ENCODE peak calls at places on chromosome 10, in six cellular contexts. O is right lobe of liver, F is uterus, A is ovary, Q is heart left ventricle, Y is testis. P is an unnamed sample.

GRCh38 chr10:58414270-58415041 is 29.2 kb downstream of the TFAM start:
- DNase-seq in O (no peak), F (no peak), A (peak), Q (no peak), Y (no peak), P (no peak)

GRCh38 chr10:48366261-48366660 is 59.8 kb downstream of the MAPK8 start:
- DNase-seq in O (no peak), F (no peak), A (no peak), Q (no peak), Y (no peak), P (peak)

GRCh38 chr10:52779541-52780390 is 7.2 kb upstream of the MBL2 start:
- DNase-seq in O (peak), F (no peak), A (no peak), Q (peak), Y (peak), P (peak)

GRCh38 chr10:125344573-125345121 is 184.3 kb upstream of the CTBP2 start:
- DNase-seq in O (no peak), F (no peak), A (no peak), Q (no peak), Y (no peak), P (no peak)

GRCh38 chr10:124354411-124355382 is 64.0 kb downstream of the OAT start:
- DNase-seq in O (peak), F (peak), A (peak), Q (peak), Y (peak), P (peak)

GRCh38 chr10:5297996-5298395 is 66.8 kb upstream of the UCN3 start:
- DNase-seq in O (no peak), F (no peak), A (no peak), Q (no peak), Y (no peak), P (no peak)

GRCh38 chr10:89342219-89342966 is 14.6 kb downstream of the IFIT3 start:
- DNase-seq in O (no peak), F (peak), A (peak), Q (peak), Y (peak), P (no peak)

GRCh38 chr10:5599613-5600520 is 66.5 kb downstream of the ASB13 start:
- DNase-seq in O (no peak), F (no peak), A (no peak), Q (no peak), Y (no peak), P (no peak)

GRCh38 chr10:34139559-34139958 is 675.5 kb downstream of the PARD3 start:
- DNase-seq in O (no peak), F (no peak), A (no peak), Q (no peak), Y (no peak), P (no peak)

GRCh38 chr10:44925224-44925623 is 14.1 kb downstream of the TMEM72 start:
- DNase-seq in O (no peak), F (no peak), A (no peak), Q (no peak), Y (no peak), P (peak)

GRCh38 chr10:86959737-86960002 is 1.3 kb downstream of the SNCG start:
- DNase-seq in O (no peak), F (no peak), A (no peak), Q (no peak), Y (peak), P (no peak)

GRCh38 chr10:103781329-103782061 is 73.9 kb downstream of the SH3PXD2A start:
- DNase-seq in O (no peak), F (no peak), A (no peak), Q (no peak), Y (no peak), P (no peak)

GRCh38 chr10:61750943-61751471 is 88.3 kb downstream of the CABCOCO1 start:
- DNase-seq in O (peak), F (peak), A (peak), Q (peak), Y (peak), P (peak)

GRCh38 chr10:5481121-5481520 is 18.2 kb downstream of the CALML5 start:
- DNase-seq in O (no peak), F (no peak), A (no peak), Q (no peak), Y (no peak), P (no peak)

GRCh38 chr10:17256026-17256425 is 28.0 kb downstream of the VIM start:
- DNase-seq in O (no peak), F (no peak), A (no peak), Q (no peak), Y (no peak), P (no peak)

GRCh38 chr10:103525901-103526300 is 32.4 kb downstream of the NEURL1 start:
- DNase-seq in O (no peak), F (no peak), A (no peak), Q (no peak), Y (no peak), P (no peak)

GRCh38 chr10:84138478-84139125 is 707 bp upstream of the GHITM start:
- DNase-seq in O (peak), F (peak), A (peak), Q (no peak), Y (peak), P (peak)

GRCh38 chr10:122492955-122493597 is 31.7 kb downstream of the HTRA1 start:
- DNase-seq in O (no peak), F (peak), A (peak), Q (no peak), Y (peak), P (no peak)

GRCh38 chr10:71748671-71749191 is 24.6 kb downstream of the VSIR start:
- DNase-seq in O (peak), F (peak), A (peak), Q (peak), Y (peak), P (peak)
- TF ChIP-seq POLR2A in O (peak), F (no peak), A (no peak), Q (no peak), Y (no peak), P (peak)

DNA sequence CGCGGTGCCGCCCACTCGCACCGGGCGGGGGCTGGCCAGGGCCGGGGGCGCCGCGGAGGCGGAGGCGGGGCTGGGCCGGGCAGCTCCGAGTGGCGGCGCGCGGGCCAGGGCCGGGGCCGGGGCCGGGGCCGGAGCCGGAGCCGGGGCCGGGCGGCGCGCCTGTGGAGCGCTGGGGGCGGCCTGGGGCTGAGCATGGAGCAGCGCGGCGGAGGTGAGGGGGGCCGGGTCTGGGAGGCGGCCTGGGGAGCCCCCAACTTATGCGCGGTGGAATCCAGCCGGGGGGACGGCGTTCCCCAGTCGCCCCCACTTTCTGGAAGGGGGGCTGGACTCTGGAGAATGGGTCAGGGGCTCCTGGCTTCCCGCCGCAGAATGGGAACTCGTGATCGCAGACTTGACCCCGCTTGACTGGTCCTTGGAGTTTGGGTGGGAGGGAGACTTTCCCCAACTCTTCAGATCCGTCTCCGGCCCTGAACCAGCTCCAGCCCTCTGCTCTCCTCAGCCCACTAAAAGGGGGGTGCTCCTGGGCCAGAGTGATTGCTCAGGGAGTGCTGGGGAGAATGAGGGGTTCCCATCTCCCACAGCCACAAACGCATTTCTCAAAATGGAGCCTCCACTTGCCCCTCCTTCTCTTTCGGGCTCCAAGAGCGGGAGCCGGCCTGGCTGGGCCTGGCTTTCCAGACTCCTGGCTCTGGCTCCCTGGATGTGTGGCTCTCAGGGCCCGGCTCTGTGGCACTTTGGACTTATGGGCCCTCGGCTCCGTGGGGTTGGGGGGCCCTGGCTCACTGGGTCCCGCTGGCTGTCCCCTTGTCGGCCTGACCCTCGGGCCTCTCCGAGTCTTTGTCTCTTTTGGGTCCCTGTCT is at the start of gene LZTS2:
- DNase-seq in O (no peak), F (peak), A (peak), Q (no peak), Y (no peak), P (peak)
- TF ChIP-seq POLR2A in O (no peak), F (no peak), A (no peak), Q (no peak), Y (no peak), P (no peak)

DNA sequence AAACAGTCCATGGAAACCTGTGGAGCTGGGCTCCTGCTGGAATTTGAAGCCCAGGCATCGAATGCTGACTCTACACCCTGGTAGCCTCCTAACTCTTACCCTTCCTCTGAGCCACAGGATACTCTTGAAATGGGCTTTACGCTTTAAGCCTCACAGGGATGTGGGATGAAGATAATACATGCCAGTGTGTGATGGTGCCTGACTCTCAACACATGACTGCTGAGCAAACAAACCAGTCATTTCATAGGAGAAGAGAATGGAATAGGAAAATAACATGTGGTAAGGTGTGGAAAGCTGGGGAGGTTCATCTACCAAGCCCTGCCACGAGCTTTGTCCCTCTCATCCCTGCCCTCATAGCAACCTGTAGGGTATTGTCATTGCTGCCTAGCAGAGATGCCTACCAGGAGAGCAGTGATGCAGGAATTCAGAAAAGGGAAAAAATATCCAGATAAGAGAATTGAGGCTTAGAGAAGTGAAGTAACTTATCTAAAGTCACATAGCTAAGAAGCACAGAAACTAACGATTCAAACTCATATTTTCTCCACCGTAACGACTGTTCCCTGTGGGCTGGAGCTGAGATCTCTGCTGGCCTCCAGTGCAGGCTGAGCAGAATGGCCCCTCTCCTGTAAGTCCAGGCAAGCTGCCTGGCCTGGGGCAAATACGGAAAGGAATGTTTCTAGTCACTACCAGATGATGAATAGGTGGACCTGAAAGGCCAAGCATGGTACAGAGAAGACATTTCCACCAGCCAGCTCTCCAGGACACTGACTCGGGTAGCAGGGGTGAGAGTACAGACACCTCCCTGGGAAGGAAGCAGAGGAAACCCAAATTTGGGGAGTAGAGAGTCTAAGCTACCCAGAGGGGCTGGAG is 90.2 kb upstream of the DUSP5 start:
- DNase-seq in O (no peak), F (no peak), A (no peak), Q (no peak), Y (no peak), P (no peak)
- TF ChIP-seq POLR2A in O (no peak), F (no peak), A (no peak), Q (no peak), Y (no peak), P (no peak)

GRCh38 chr10:73106301-73106700 is 4.0 kb upstream of the NUDT13 start:
- DNase-seq in O (no peak), F (no peak), A (no peak), Q (no peak), Y (no peak), P (no peak)

GRCh38 chr10:73116017-73116416 is 5.8 kb downstream of the NUDT13 start:
- DNase-seq in O (no peak), F (no peak), A (no peak), Q (no peak), Y (no peak), P (no peak)

GRCh38 chr10:73113543-73113942 is 3.3 kb downstream of the NUDT13 start:
- DNase-seq in O (no peak), F (no peak), A (no peak), Q (no peak), Y (no peak), P (no peak)

DNA sequence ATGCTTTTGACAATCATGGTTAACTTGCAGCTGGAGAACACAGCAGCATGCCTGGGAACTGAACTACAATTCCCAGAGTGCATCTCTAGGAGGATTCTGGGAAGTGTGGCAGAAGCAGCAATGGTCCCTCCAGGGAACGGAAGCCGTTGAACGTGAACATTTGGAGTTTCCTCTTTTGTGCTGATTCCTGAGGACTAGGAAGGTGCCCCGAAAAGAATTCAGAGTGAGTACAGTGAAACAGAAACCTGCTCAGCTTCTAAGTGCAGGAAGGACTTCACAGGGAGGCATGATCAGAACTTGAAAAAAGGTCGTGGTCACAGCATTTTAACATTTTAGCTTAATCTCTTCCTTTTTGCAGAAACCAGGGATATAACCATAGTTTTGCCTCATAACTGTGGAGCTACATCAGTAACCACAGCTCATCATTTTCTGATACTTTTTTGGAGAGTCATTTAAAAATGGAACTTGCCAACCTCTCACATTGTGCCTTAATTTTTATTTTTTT is at the start of gene NUDT13:
- DNase-seq in O (peak), F (peak), A (peak), Q (peak), Y (peak), P (peak)
- TF ChIP-seq POLR2A in O (peak), F (no peak), A (no peak), Q (no peak), Y (no peak), P (no peak)

GRCh38 chr10:132571565-132572544 is 34.3 kb downstream of the INPP5A start:
- DNase-seq in O (peak), F (peak), A (peak), Q (peak), Y (no peak), P (peak)
- TF ChIP-seq POLR2A in O (no peak), F (no peak), A (no peak), Q (no peak), Y (no peak), P (no peak)

DNA sequence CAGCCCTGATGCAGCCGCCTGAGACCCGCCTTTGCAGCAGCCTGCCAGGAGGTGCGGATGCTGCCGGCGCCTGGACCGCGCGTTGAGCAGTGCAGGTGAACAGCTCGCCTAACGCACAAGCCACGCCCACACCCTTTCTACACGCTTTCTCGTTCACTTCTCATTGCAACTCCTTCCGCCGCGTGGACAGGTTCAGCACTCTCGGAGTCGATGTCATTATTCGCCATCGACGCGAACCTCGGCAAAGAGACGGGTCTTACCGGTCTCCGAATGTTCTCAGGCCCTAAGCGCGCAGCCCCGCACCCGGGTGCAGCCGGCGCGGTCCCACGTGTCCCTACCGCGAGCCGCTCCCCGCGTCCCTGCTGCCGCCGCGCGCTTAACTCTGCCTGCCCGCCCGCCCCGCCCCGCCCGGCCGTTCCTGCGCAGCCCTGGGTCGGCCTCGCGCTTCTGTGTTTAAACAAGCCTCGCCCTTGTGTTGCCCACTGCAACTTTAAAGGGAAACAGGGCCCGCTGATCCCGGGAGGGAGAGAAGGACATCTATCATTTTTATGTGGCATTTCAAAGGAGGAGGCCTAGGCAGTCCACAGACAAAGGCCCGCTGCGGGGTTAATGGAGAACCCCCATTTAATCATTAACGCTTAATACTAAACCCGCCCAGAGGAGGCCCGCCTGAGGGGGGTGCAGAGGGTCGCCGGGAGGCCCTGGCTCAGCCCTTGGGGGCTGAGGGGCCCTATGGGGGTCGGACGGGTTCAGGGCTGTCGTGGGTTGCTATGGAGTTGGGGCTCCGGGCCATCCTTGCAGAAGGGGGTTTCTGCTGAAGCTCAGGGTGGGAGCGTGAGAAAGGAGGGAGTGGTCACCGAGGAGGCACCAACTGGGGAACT is 128.5 kb downstream of the WDR11 start:
- DNase-seq in O (no peak), F (peak), A (peak), Q (no peak), Y (peak), P (no peak)
- TF ChIP-seq POLR2A in O (no peak), F (peak), A (no peak), Q (no peak), Y (no peak), P (no peak)